ENCODE peak calls at places on chromosomes 11 and 22, in ten cellular contexts. I is cardiac muscle cell, M is EL, P is HEK293T, Z is stomach, X is sciatic nerve, F is lower lobe of right lung, Q is fibroblast of pulmonary artery, R is non-pigmented ciliary epithelial cell, S is psoas muscle. T is an unnamed sample.

GRCh38 chr11:32439488-32440210 is 4.3 kb upstream of the WT1 start:
- DNase-seq in R (no peak), P (no peak), M (no peak), Z (no peak), X (no peak), Q (no peak), F (no peak), S (no peak), I (no peak), T (no peak)

GRCh38 chr11:84339796-84340195 is 1053.6 kb upstream of the CCDC90B start:
- DNase-seq in R (no peak), Z (no peak), F (no peak), S (no peak), M (no peak), X (no peak), Q (no peak), I (no peak), P (no peak), T (no peak)

GRCh38 chr11:134340354-134340964 is 8.7 kb downstream of the GLB1L2 start:
- DNase-seq in S (no peak), M (no peak), F (no peak), R (no peak), Q (no peak), P (no peak), I (no peak), Z (no peak), X (no peak), T (no peak)

GRCh38 chr22:46073683-46074504 is 76.4 kb upstream of the PPARA start:
- DNase-seq in Q (peak), I (peak), R (no peak), M (peak), S (peak), P (no peak), Z (peak), X (peak), F (peak), T (peak)

GRCh38 chr11:19316434-19316833 is 75.7 kb upstream of the E2F8 start:
- DNase-seq in M (no peak), I (no peak), R (no peak), Q (peak), P (no peak), X (peak), F (no peak), Z (no peak), S (peak), T (peak)

GRCh38 chr11:36460220-36460619 is 49.9 kb downstream of the TRAF6 start:
- DNase-seq in P (no peak), X (no peak), R (no peak), Q (no peak), Z (no peak), F (no peak), M (no peak), S (no peak), I (no peak), T (no peak)

GRCh38 chr11:125167954-125168821 is 3.6 kb downstream of the PKNOX2 start:
- DNase-seq in I (no peak), F (no peak), S (no peak), Q (peak), Z (peak), X (no peak), R (no peak), M (no peak), P (no peak), T (peak)

GRCh38 chr11:15568440-15568839 is 453.7 kb downstream of the INSC start:
- DNase-seq in I (no peak), F (no peak), X (no peak), R (no peak), S (no peak), M (no peak), P (no peak), Q (no peak), Z (no peak), T (no peak)

GRCh38 chr11:101863361-101863760 is 51.4 kb upstream of the CEP126 start:
- DNase-seq in R (no peak), M (peak), Q (peak), P (no peak), F (no peak), Z (no peak), S (no peak), I (no peak), X (no peak), T (peak)

GRCh38 chr22:45007946-45008852 is 1.6 kb downstream of the PHF21B start:
- DNase-seq in F (no peak), S (no peak), X (no peak), M (peak), R (no peak), P (no peak), Z (no peak), Q (no peak), I (peak), T (no peak)

GRCh38 chr22:45966320-45966891 is 10.6 kb downstream of the WNT7B start:
- DNase-seq in P (no peak), F (no peak), Z (no peak), R (no peak), Q (no peak), I (no peak), X (no peak), M (no peak), S (no peak), T (no peak)

T was measured in fibroblast of the aortic adventitia.